ENCODE peak calls at places on chromosome 9, in four cellular contexts. M is WTC11, U is GM12878, L is HepG2. W is an unnamed sample.

GRCh38 chr9:112861638-112862555 is 28.8 kb downstream of the SLC46A2 start:
- DNase-seq in M (no peak), U (no peak), L (no peak), W (no peak)

GRCh38 chr9:98778711-98779530 is 17.4 kb downstream of the ANKS6 start:
- DNase-seq in M (no peak), U (no peak), L (peak; percentile 59), W (no peak)

GRCh38 chr9:127567119-127567897 is 44.8 kb upstream of the STXBP1 start:
- DNase-seq in M (no peak), U (no peak), L (no peak), W (peak; percentile 32)

GRCh38 chr9:2285411-2285810 is 270.3 kb downstream of the SMARCA2 start:
- DNase-seq in M (no peak), U (no peak), L (no peak), W (no peak)

GRCh38 chr9:33246269-33246860 is 6.4 kb downstream of the SPINK4 start:
- DNase-seq in M (no peak), U (no peak), L (no peak), W (no peak)

GRCh38 chr9:126563556-126563955 is 50.2 kb upstream of the LMX1B start:
- DNase-seq in M (no peak), U (no peak), L (no peak), W (no peak)

GRCh38 chr9:2874001-2874750 is 30.3 kb upstream of the PUM3 start:
- DNase-seq in M (no peak), U (no peak), L (no peak), W (no peak)

GRCh38 chr9:122572456-122572855 is 10.7 kb downstream of the OR1L8 start:
- DNase-seq in M (no peak), U (no peak), L (no peak), W (no peak)

GRCh38 chr9:87596862-87597261 is 99.2 kb downstream of the DAPK1 start:
- DNase-seq in M (no peak), U (no peak), L (no peak), W (no peak)

DNA sequence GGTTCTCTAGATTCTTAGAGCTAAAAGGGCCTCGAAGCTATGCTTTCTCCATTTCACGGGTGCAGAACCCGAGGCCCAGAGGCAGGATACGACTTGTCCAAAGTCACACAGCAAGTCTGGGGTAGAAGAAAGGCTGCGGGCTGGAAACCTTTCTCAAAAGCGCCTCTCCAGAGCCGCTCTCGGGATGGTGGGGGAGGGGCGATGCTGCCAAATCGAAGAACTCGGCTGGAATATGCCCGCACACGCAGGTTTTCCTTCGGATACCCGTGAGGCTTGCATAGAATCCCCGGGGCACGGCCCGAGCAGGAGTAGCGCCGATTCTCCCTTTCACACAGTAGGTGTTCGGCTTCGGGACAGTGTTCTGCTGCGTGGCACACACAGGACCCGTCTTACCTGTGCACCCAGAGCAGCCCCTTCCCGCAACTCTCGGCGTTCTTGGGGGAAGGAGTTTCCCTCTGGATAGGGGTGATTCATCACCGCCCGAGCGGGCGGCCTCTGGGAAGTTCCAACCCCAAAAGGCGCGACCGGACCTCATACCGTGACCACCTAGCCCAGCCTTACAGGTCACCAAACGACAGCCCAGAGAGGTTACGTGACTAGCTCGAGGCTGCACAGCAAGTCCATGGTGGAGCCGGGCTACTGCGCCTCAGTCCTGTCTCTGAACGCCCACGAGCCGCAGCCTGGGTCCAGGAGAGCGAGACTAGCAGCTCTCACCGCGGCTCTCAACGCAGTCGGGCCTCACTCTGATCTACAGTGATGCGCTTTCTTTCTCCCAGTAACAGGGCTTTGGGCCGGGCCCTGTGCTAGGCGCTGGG is 4.1 kb downstream of the PAX5 start:
- DNase-seq in M (peak; percentile 45), U (no peak), L (no peak), W (no peak)
- TF ChIP-seq CREM in M (no peak), U (no peak), L (no peak), W (no peak)

GRCh38 chr9:96073531-96074284 is 198.2 kb downstream of the ERCC6L2 start:
- DNase-seq in M (no peak), U (no peak), L (no peak), W (no peak)
- TF ChIP-seq CREM in M (no peak), U (no peak), L (no peak), W (no peak)

DNA sequence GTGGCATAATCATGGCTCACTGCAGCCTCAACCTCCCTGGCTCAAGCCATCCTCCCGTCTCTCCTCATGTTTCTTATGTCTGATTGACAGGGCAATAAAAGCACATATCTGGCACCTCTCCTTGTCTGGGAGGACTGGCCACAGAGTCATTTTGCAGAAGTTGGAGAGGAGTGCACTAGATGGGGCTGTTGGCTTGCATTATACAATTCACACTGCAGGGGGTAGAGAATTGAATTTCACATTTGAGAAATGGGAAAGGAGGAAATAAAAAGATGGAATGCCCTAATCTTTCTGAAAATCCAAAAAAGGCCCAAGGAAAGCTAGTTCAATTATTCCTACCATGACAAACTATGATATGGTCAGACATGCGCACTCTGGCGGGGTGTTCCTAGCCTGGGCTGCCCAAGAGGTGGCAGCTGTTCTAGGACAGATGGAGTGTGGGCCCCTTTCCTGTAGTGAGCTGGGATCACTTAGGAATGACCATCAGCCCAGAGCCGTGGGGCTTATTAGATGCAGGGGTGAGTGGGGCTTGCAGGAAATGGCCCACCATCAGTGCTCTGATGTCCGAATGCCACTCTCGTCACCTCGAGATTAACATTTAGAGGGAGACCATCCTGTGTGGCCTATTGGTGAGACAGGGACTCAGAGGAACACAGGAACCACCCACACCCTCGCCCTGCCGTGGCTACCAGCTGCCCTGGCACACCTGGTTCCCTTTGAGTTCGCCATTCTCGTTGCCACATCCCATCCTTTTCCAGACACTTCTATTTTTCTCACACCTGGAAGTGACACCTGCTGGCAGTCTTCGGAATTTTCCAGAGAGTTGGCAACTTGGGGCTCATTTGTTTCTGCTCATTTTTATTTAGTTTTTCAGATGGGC is 21.8 kb upstream of the ANKRD18A start:
- DNase-seq in M (peak; percentile 55), U (no peak), L (peak; percentile 17), W (no peak)
- TF ChIP-seq CREM in M (no peak), U (no peak), L (no peak), W (no peak)

DNA sequence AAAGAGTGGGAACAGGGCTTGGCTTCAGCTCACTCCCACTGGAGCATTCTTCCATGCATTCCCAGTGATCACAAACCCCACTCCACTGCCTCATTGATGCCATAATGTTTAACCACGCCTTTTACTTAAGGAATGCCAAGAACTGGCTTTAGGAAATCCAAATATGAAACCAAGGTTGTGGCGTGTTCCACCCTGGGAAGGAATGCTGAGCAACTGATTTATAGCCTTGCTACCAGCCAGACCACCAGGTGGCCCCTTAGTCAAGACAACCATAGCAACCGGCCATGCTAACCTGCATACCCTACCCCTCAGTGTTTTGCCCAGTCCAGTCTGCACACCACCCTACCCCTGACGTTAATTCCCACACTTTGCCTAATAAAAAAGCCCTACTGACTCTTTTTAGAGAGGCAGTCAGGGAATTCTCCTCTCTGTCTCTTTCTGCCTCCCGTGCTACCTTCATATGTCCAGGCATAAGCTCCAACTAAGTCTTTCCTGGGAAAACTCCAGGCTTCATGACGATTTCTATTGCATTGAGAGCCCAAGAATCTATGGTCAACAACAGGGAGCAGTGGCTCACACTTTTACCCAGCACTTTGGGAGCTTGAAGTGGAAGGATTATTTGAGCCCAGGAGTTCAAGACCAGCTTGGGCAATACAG is 27.0 kb upstream of the PRRC2B start:
- DNase-seq in M (peak; percentile 58), U (no peak), L (peak; percentile 64), W (no peak)
- TF ChIP-seq CREM in M (no peak), U (no peak), L (no peak), W (no peak)

GRCh38 chr9:132663120-132663519 is 6.7 kb downstream of the DDX31 start:
- DNase-seq in M (peak; percentile 36), U (no peak), L (no peak), W (no peak)

GRCh38 chr9:132663851-132664250 is 5.9 kb downstream of the DDX31 start:
- DNase-seq in M (no peak), U (no peak), L (no peak), W (no peak)

GRCh38 chr9:132662152-132662945 is 7.4 kb downstream of the DDX31 start:
- DNase-seq in M (no peak), U (no peak), L (no peak), W (no peak)
- TF ChIP-seq CREM in M (no peak), U (no peak), L (no peak), W (no peak)

GRCh38 chr9:101736723-101737122 is 1.7 kb downstream of the GRIN3A start:
- DNase-seq in M (peak; percentile 77), U (no peak), L (no peak), W (peak; percentile 8)
- TF ChIP-seq CREM in M (no peak), U (no peak), L (no peak), W (no peak)